ENCODE peak calls at places on chromosomes 5 and 9, in ten cellular contexts. One of them, this sample, is unnamed.

GRCh38 chr9:34961574-34962480 is 3.7 kb downstream of the PHF24 start:
- DNase-seq in suprapubic skin: no peak
- DNase-seq in coronary artery: no peak
- DNase-seq in lung: no peak
- DNase-seq in naive thymus-derived CD4-positive, alpha-beta T cell: no peak
- DNase-seq in CD4-positive, alpha-beta memory T cell: no peak
- DNase-seq in RWPE1: peak; percentile 60
- DNase-seq in uterus: no peak
- DNase-seq in CD8-positive, alpha-beta memory T cell: no peak
- DNase-seq in IMR-90: peak; percentile 80
- DNase-seq in this sample: no peak

GRCh38 chr9:83154087-83154736 is 91.3 kb upstream of the RASEF start:
- DNase-seq in suprapubic skin: no peak
- DNase-seq in coronary artery: no peak
- DNase-seq in lung: peak; percentile 42
- DNase-seq in naive thymus-derived CD4-positive, alpha-beta T cell: no peak
- DNase-seq in CD4-positive, alpha-beta memory T cell: no peak
- DNase-seq in RWPE1: peak; percentile 66
- DNase-seq in uterus: no peak
- DNase-seq in CD8-positive, alpha-beta memory T cell: no peak
- DNase-seq in IMR-90: peak; percentile 14
- DNase-seq in this sample: no peak

GRCh38 chr9:20319241-20319640 is 303.1 kb downstream of the MLLT3 start:
- DNase-seq in suprapubic skin: no peak
- DNase-seq in coronary artery: no peak
- DNase-seq in lung: no peak
- DNase-seq in naive thymus-derived CD4-positive, alpha-beta T cell: no peak
- DNase-seq in CD4-positive, alpha-beta memory T cell: peak; percentile 34
- DNase-seq in RWPE1: no peak
- DNase-seq in uterus: no peak
- DNase-seq in CD8-positive, alpha-beta memory T cell: no peak
- DNase-seq in IMR-90: peak; percentile 8
- DNase-seq in this sample: no peak

GRCh38 chr5:132072508-132072907 is 1.1 kb upstream of the CSF2 start:
- DNase-seq in suprapubic skin: no peak
- DNase-seq in coronary artery: no peak
- DNase-seq in lung: peak; percentile 72
- DNase-seq in naive thymus-derived CD4-positive, alpha-beta T cell: no peak
- DNase-seq in CD4-positive, alpha-beta memory T cell: no peak
- DNase-seq in RWPE1: no peak
- DNase-seq in uterus: no peak
- DNase-seq in CD8-positive, alpha-beta memory T cell: no peak
- DNase-seq in IMR-90: no peak
- DNase-seq in this sample: peak; percentile 25

GRCh38 chr5:150544606-150545219 is 36.8 kb downstream of the NDST1 start:
- DNase-seq in suprapubic skin: no peak
- DNase-seq in coronary artery: no peak
- DNase-seq in lung: peak; percentile 79
- DNase-seq in naive thymus-derived CD4-positive, alpha-beta T cell: peak; percentile 17
- DNase-seq in CD4-positive, alpha-beta memory T cell: no peak
- DNase-seq in RWPE1: peak; percentile 77
- DNase-seq in uterus: peak; percentile 60
- DNase-seq in CD8-positive, alpha-beta memory T cell: peak; percentile 65
- DNase-seq in IMR-90: peak; percentile 31
- DNase-seq in this sample: no peak

GRCh38 chr9:77386187-77386586 is 208.9 kb downstream of the VPS13A start:
- DNase-seq in suprapubic skin: no peak
- DNase-seq in coronary artery: no peak
- DNase-seq in lung: no peak
- DNase-seq in naive thymus-derived CD4-positive, alpha-beta T cell: no peak
- DNase-seq in CD4-positive, alpha-beta memory T cell: no peak
- DNase-seq in RWPE1: no peak
- DNase-seq in uterus: no peak
- DNase-seq in CD8-positive, alpha-beta memory T cell: no peak
- DNase-seq in IMR-90: peak; percentile 61
- DNase-seq in this sample: no peak

GRCh38 chr9:123942542-123942941 is 12.6 kb upstream of the DENND1A start:
- DNase-seq in suprapubic skin: no peak
- DNase-seq in coronary artery: no peak
- DNase-seq in lung: no peak
- DNase-seq in naive thymus-derived CD4-positive, alpha-beta T cell: no peak
- DNase-seq in CD4-positive, alpha-beta memory T cell: no peak
- DNase-seq in RWPE1: no peak
- DNase-seq in uterus: no peak
- DNase-seq in CD8-positive, alpha-beta memory T cell: no peak
- DNase-seq in IMR-90: no peak
- DNase-seq in this sample: peak; percentile 69

GRCh38 chr9:131237311-131237710 is 39.0 kb downstream of the FAM78A start:
- DNase-seq in suprapubic skin: no peak
- DNase-seq in coronary artery: no peak
- DNase-seq in lung: no peak
- DNase-seq in naive thymus-derived CD4-positive, alpha-beta T cell: no peak
- DNase-seq in CD4-positive, alpha-beta memory T cell: no peak
- DNase-seq in RWPE1: no peak
- DNase-seq in uterus: no peak
- DNase-seq in CD8-positive, alpha-beta memory T cell: no peak
- DNase-seq in IMR-90: no peak
- DNase-seq in this sample: peak; percentile 46

GRCh38 chr9:127555830-127556820 is 56.0 kb upstream of the STXBP1 start:
- DNase-seq in suprapubic skin: peak; percentile 93
- DNase-seq in coronary artery: no peak
- DNase-seq in lung: peak; percentile 83
- DNase-seq in naive thymus-derived CD4-positive, alpha-beta T cell: no peak
- DNase-seq in CD4-positive, alpha-beta memory T cell: peak; percentile 74
- DNase-seq in RWPE1: peak; percentile 99
- DNase-seq in uterus: peak; percentile 51
- DNase-seq in CD8-positive, alpha-beta memory T cell: peak; percentile 63
- DNase-seq in IMR-90: peak; percentile 96
- DNase-seq in this sample: peak; percentile 95

GRCh38 chr5:37197340-37198050 is 51.7 kb downstream of the CPLANE1 start:
- DNase-seq in suprapubic skin: no peak
- DNase-seq in coronary artery: no peak
- DNase-seq in lung: no peak
- DNase-seq in naive thymus-derived CD4-positive, alpha-beta T cell: peak; percentile 6
- DNase-seq in CD4-positive, alpha-beta memory T cell: no peak
- DNase-seq in RWPE1: no peak
- DNase-seq in uterus: no peak
- DNase-seq in CD8-positive, alpha-beta memory T cell: no peak
- DNase-seq in IMR-90: peak; percentile 23
- DNase-seq in this sample: no peak

GRCh38 chr5:39367711-39368110 is 3.4 kb upstream of the C9 start:
- DNase-seq in suprapubic skin: no peak
- DNase-seq in coronary artery: no peak
- DNase-seq in lung: no peak
- DNase-seq in naive thymus-derived CD4-positive, alpha-beta T cell: no peak
- DNase-seq in CD4-positive, alpha-beta memory T cell: no peak
- DNase-seq in RWPE1: no peak
- DNase-seq in uterus: no peak
- DNase-seq in CD8-positive, alpha-beta memory T cell: no peak
- DNase-seq in IMR-90: no peak
- DNase-seq in this sample: no peak

GRCh38 chr9:120978987-120979386 is 52.4 kb upstream of the TRAF1 start:
- DNase-seq in suprapubic skin: no peak
- DNase-seq in coronary artery: no peak
- DNase-seq in lung: no peak
- DNase-seq in naive thymus-derived CD4-positive, alpha-beta T cell: no peak
- DNase-seq in CD4-positive, alpha-beta memory T cell: no peak
- DNase-seq in RWPE1: no peak
- DNase-seq in uterus: no peak
- DNase-seq in CD8-positive, alpha-beta memory T cell: no peak
- DNase-seq in IMR-90: no peak
- DNase-seq in this sample: no peak

DNA sequence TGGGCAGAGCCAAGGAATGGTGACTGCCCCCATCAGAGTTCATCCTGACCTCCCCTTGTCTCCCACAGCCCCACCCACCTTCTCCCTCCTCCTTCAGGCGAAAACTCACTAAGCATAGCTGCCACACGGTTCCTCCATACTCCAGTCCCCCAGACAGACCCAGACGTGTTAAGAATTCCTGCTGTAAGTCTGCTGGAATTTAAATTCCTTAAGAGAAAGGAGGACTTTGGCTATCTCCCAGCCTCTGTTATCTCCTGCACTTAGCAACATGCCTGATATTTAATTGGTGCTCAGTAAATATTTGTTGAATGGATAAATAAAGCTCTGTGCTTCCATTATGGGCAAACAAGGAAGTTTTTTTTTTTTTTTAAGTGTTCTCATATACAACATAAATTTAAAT is 213.7 kb downstream of the RFK start:
- DNase-seq in suprapubic skin: no peak
- DNase-seq in coronary artery: no peak
- DNase-seq in lung: no peak
- DNase-seq in naive thymus-derived CD4-positive, alpha-beta T cell: no peak
- DNase-seq in CD4-positive, alpha-beta memory T cell: no peak
- DNase-seq in RWPE1: peak; percentile 42
- DNase-seq in uterus: no peak
- DNase-seq in CD8-positive, alpha-beta memory T cell: no peak
- DNase-seq in IMR-90: peak; percentile 69
- DNase-seq in this sample: no peak
- H3K27ac ChIP-seq in suprapubic skin: no peak overlapping the region
- H3K27ac ChIP-seq in coronary artery: no peak overlapping the region
- H3K27ac ChIP-seq in lung: no peak overlapping the region
- H3K27ac ChIP-seq in naive thymus-derived CD4-positive, alpha-beta T cell: no peak overlapping the region
- H3K27ac ChIP-seq in CD4-positive, alpha-beta memory T cell: no peak overlapping the region
- H3K27ac ChIP-seq in RWPE1: no peak overlapping the region
- H3K27ac ChIP-seq in uterus: no peak overlapping the region
- H3K27ac ChIP-seq in CD8-positive, alpha-beta memory T cell: no peak overlapping the region
- H3K27ac ChIP-seq in IMR-90: peak overlapping the region; percentile 74
- H3K27ac ChIP-seq in this sample: no peak overlapping the region

GRCh38 chr5:19098434-19098833 is 889.6 kb downstream of the CDH18 start:
- DNase-seq in suprapubic skin: no peak
- DNase-seq in coronary artery: no peak
- DNase-seq in lung: no peak
- DNase-seq in naive thymus-derived CD4-positive, alpha-beta T cell: no peak
- DNase-seq in CD4-positive, alpha-beta memory T cell: no peak
- DNase-seq in RWPE1: no peak
- DNase-seq in uterus: no peak
- DNase-seq in CD8-positive, alpha-beta memory T cell: no peak
- DNase-seq in IMR-90: no peak
- DNase-seq in this sample: no peak
- H3K27ac ChIP-seq in suprapubic skin: no peak overlapping the region
- H3K27ac ChIP-seq in coronary artery: no peak overlapping the region
- H3K27ac ChIP-seq in lung: no peak overlapping the region
- H3K27ac ChIP-seq in naive thymus-derived CD4-positive, alpha-beta T cell: no peak overlapping the region
- H3K27ac ChIP-seq in CD4-positive, alpha-beta memory T cell: no peak overlapping the region
- H3K27ac ChIP-seq in RWPE1: no peak overlapping the region
- H3K27ac ChIP-seq in uterus: no peak overlapping the region
- H3K27ac ChIP-seq in CD8-positive, alpha-beta memory T cell: no peak overlapping the region
- H3K27ac ChIP-seq in IMR-90: no peak overlapping the region
- H3K27ac ChIP-seq in this sample: no peak overlapping the region

GRCh38 chr5:66818304-66818934 is 222.2 kb downstream of the MAST4 start:
- DNase-seq in suprapubic skin: no peak
- DNase-seq in coronary artery: no peak
- DNase-seq in lung: no peak
- DNase-seq in naive thymus-derived CD4-positive, alpha-beta T cell: no peak
- DNase-seq in CD4-positive, alpha-beta memory T cell: no peak
- DNase-seq in RWPE1: no peak
- DNase-seq in uterus: no peak
- DNase-seq in CD8-positive, alpha-beta memory T cell: no peak
- DNase-seq in IMR-90: no peak
- DNase-seq in this sample: no peak

GRCh38 chr5:66810151-66810550 is 214.0 kb downstream of the MAST4 start:
- DNase-seq in suprapubic skin: no peak
- DNase-seq in coronary artery: no peak
- DNase-seq in lung: no peak
- DNase-seq in naive thymus-derived CD4-positive, alpha-beta T cell: no peak
- DNase-seq in CD4-positive, alpha-beta memory T cell: no peak
- DNase-seq in RWPE1: no peak
- DNase-seq in uterus: no peak
- DNase-seq in CD8-positive, alpha-beta memory T cell: no peak
- DNase-seq in IMR-90: no peak
- DNase-seq in this sample: no peak

GRCh38 chr5:66810747-66811355 is 214.7 kb downstream of the MAST4 start:
- DNase-seq in suprapubic skin: no peak
- DNase-seq in coronary artery: no peak
- DNase-seq in lung: no peak
- DNase-seq in naive thymus-derived CD4-positive, alpha-beta T cell: no peak
- DNase-seq in CD4-positive, alpha-beta memory T cell: no peak
- DNase-seq in RWPE1: no peak
- DNase-seq in uterus: no peak
- DNase-seq in CD8-positive, alpha-beta memory T cell: no peak
- DNase-seq in IMR-90: no peak
- DNase-seq in this sample: no peak

GRCh38 chr5:66818935-66819328 is 222.7 kb downstream of the MAST4 start:
- DNase-seq in suprapubic skin: no peak
- DNase-seq in coronary artery: no peak
- DNase-seq in lung: no peak
- DNase-seq in naive thymus-derived CD4-positive, alpha-beta T cell: no peak
- DNase-seq in CD4-positive, alpha-beta memory T cell: no peak
- DNase-seq in RWPE1: no peak
- DNase-seq in uterus: no peak
- DNase-seq in CD8-positive, alpha-beta memory T cell: no peak
- DNase-seq in IMR-90: no peak
- DNase-seq in this sample: no peak

DNA sequence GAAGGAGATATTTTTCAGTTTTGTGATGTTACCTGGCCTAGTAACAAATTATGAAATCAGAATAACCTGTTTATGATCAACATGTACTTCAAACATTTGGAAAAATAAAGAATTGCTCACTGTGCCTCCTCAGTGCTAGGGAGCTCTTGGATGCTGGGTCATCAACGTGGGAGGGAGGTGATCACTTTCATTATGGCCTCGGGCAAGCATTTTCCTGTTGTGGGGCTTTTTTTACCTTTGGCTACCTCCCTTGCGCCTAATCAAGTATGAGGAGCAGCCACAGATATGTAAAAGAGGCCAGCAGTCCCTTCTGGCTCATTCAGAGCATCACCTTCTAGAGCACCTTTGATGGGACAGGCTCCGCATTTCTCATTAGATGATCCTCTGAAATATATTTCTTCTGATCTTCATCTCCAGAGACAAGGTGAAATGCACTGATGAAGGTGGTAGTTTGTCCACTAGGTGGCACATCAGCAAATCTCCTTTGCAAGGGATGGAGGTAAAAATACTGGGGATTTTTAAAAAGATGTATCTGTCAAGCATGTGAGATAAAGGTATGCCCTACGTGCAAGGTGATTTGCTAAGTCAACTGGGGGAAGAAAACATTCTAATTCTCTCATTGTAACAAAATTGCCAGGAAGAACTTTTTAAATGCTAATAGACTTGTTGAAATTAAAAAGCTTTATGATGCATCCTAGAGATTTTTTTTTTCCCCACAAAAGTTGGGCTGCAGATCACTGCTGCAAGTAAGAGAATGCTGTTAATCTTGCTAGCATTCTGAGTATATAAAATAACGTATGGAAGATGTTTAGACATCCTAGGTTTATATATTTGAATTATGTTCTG is 218.2 kb downstream of the MAST4 start:
- DNase-seq in suprapubic skin: no peak
- DNase-seq in coronary artery: no peak
- DNase-seq in lung: no peak
- DNase-seq in naive thymus-derived CD4-positive, alpha-beta T cell: peak; percentile 34
- DNase-seq in CD4-positive, alpha-beta memory T cell: no peak
- DNase-seq in RWPE1: peak; percentile 83
- DNase-seq in uterus: no peak
- DNase-seq in CD8-positive, alpha-beta memory T cell: peak; percentile 49
- DNase-seq in IMR-90: peak; percentile 63
- DNase-seq in this sample: no peak
- H3K27ac ChIP-seq in suprapubic skin: no peak overlapping the region
- H3K27ac ChIP-seq in coronary artery: no peak overlapping the region
- H3K27ac ChIP-seq in lung: no peak overlapping the region
- H3K27ac ChIP-seq in naive thymus-derived CD4-positive, alpha-beta T cell: no peak overlapping the region
- H3K27ac ChIP-seq in CD4-positive, alpha-beta memory T cell: no peak overlapping the region
- H3K27ac ChIP-seq in RWPE1: no peak overlapping the region
- H3K27ac ChIP-seq in uterus: peak overlapping the region; percentile 55
- H3K27ac ChIP-seq in CD8-positive, alpha-beta memory T cell: no peak overlapping the region
- H3K27ac ChIP-seq in IMR-90: no peak overlapping the region
- H3K27ac ChIP-seq in this sample: no peak overlapping the region

GRCh38 chr5:159510282-159510681 is 180.0 kb upstream of the IL12B start:
- DNase-seq in suprapubic skin: peak; percentile 78
- DNase-seq in coronary artery: no peak
- DNase-seq in lung: peak; percentile 41
- DNase-seq in naive thymus-derived CD4-positive, alpha-beta T cell: no peak
- DNase-seq in CD4-positive, alpha-beta memory T cell: no peak
- DNase-seq in RWPE1: peak; percentile 65
- DNase-seq in uterus: peak; percentile 33
- DNase-seq in CD8-positive, alpha-beta memory T cell: no peak
- DNase-seq in IMR-90: peak; percentile 85
- DNase-seq in this sample: peak; percentile 94
- H3K27ac ChIP-seq in suprapubic skin: peak overlapping the region; percentile 5
- H3K27ac ChIP-seq in coronary artery: no peak overlapping the region
- H3K27ac ChIP-seq in lung: peak overlapping the region; percentile 92
- H3K27ac ChIP-seq in naive thymus-derived CD4-positive, alpha-beta T cell: no peak overlapping the region
- H3K27ac ChIP-seq in CD4-positive, alpha-beta memory T cell: no peak overlapping the region
- H3K27ac ChIP-seq in RWPE1: no peak overlapping the region
- H3K27ac ChIP-seq in uterus: no peak overlapping the region
- H3K27ac ChIP-seq in CD8-positive, alpha-beta memory T cell: no peak overlapping the region
- H3K27ac ChIP-seq in IMR-90: peak overlapping the region; percentile 27
- H3K27ac ChIP-seq in this sample: no peak overlapping the region